ENCODE peak calls at places on chromosomes 13 and 19, in four cellular contexts. S, J, L and T are unnamed samples.

GRCh38 chr13:88005188-88005587 is 334.0 kb downstream of the SLITRK5 start:
- DNase-seq in S (peak; percentile 0), J (no peak), L (no peak), T (no peak)

GRCh38 chr19:28213476-28214082 is 999.4 kb downstream of the UQCRFS1 start:
- DNase-seq in S (peak; percentile 39), L (no peak), J (no peak), T (no peak)

GRCh38 chr13:106083620-106084350 is 451.7 kb downstream of the EFNB2 start:
- DNase-seq in S (peak; percentile 58), L (no peak), J (no peak), T (peak; percentile 25)

GRCh38 chr19:53824134-53824611 is at the start of gene NLRP12:
- DNase-seq in L (no peak), J (no peak), S (no peak), T (peak; percentile 44)

GRCh38 chr13:75329097-75329496 is 152.9 kb downstream of the TBC1D4 start:
- DNase-seq in S (no peak), J (no peak), L (no peak), T (no peak)

GRCh38 chr13:66689628-66690027 is 540.5 kb downstream of the PCDH9 start:
- DNase-seq in J (no peak), L (no peak), S (no peak), T (no peak)

GRCh38 chr13:34258646-34259386 is 440.9 kb downstream of the RFC3 start:
- DNase-seq in J (no peak), S (peak; percentile 25), L (no peak), T (no peak)

GRCh38 chr19:1668339-1669123 is 16.1 kb upstream of the TCF3 start:
- DNase-seq in S (no peak), L (no peak), J (no peak), T (no peak)

GRCh38 chr19:21317821-21318220 is 11.4 kb downstream of the ZNF708 start:
- DNase-seq in J (no peak), S (no peak), L (no peak), T (no peak)

GRCh38 chr19:48826606-48827020 is 9.7 kb downstream of the HSD17B14 start:
- DNase-seq in L (no peak), J (no peak), S (no peak), T (peak; percentile 81)

GRCh38 chr13:59587030-59587429 is 576.7 kb downstream of the DIAPH3 start:
- DNase-seq in S (no peak), L (no peak), J (no peak), T (no peak)

GRCh38 chr19:7200739-7201138 is 93.5 kb downstream of the INSR start:
- DNase-seq in S (no peak), L (no peak), J (no peak), T (no peak)

GRCh38 chr19:39237200-39238184 is 7.3 kb downstream of the IFNL3 start:
- DNase-seq in L (no peak), J (no peak), S (no peak), T (peak; percentile 92)

GRCh38 chr19:6528544-6529121 is 2.2 kb upstream of the TNFSF9 start:
- DNase-seq in L (no peak), S (peak; percentile 18), J (no peak), T (no peak)

GRCh38 chr13:29567411-29567810 is 28.1 kb downstream of the SLC7A1 start:
- DNase-seq in J (no peak), L (no peak), S (no peak), T (no peak)

GRCh38 chr19:49136771-49137171 is 17.4 kb downstream of the PPFIA3 start:
- DNase-seq in S (no peak), L (no peak), J (no peak), T (no peak)

GRCh38 chr19:1767464-1767933 is 14.2 kb downstream of the ONECUT3 start:
- DNase-seq in J (peak; percentile 61), S (peak; percentile 37), L (no peak), T (peak; percentile 33)

GRCh38 chr13:25668345-25668744 is 296.6 kb downstream of the ATP8A2 start:
- DNase-seq in J (no peak), L (no peak), S (no peak), T (no peak)

GRCh38 chr13:22837980-22838615 is 342.7 kb upstream of the SGCG start:
- DNase-seq in J (no peak), S (no peak), L (no peak), T (no peak)

GRCh38 chr19:20038358-20039202 is 725 bp downstream of the ZNF682 start:
- DNase-seq in J (no peak), L (no peak), S (peak; percentile 63), T (no peak)

GRCh38 chr13:41458187-41458938 is 1.0 kb downstream of the RGCC start:
- DNase-seq in S (peak; percentile 75), L (no peak), J (no peak), T (peak; percentile 22)

GRCh38 chr13:73341748-73342147 is 282.9 kb downstream of the KLF5 start:
- DNase-seq in J (no peak), L (no peak), S (peak; percentile 81), T (no peak)
- H3K27ac ChIP-seq in J (no peak overlapping the region), L (no peak overlapping the region), S (peak overlapping the region; percentile 49), T (no peak overlapping the region)

GRCh38 chr13:21225841-21226581 is 49.6 kb downstream of the MRPL57 start:
- DNase-seq in J (no peak), S (no peak), L (no peak), T (no peak)
- H3K27ac ChIP-seq in J (no peak overlapping the region), S (no peak overlapping the region), L (no peak overlapping the region), T (no peak overlapping the region)

GRCh38 chr19:51372021-51372648 is 319 bp downstream of the NKG7 start:
- DNase-seq in J (no peak), L (no peak), S (no peak), T (no peak)
- H3K27ac ChIP-seq in J (no peak overlapping the region), L (no peak overlapping the region), S (no peak overlapping the region), T (no peak overlapping the region)

DNA sequence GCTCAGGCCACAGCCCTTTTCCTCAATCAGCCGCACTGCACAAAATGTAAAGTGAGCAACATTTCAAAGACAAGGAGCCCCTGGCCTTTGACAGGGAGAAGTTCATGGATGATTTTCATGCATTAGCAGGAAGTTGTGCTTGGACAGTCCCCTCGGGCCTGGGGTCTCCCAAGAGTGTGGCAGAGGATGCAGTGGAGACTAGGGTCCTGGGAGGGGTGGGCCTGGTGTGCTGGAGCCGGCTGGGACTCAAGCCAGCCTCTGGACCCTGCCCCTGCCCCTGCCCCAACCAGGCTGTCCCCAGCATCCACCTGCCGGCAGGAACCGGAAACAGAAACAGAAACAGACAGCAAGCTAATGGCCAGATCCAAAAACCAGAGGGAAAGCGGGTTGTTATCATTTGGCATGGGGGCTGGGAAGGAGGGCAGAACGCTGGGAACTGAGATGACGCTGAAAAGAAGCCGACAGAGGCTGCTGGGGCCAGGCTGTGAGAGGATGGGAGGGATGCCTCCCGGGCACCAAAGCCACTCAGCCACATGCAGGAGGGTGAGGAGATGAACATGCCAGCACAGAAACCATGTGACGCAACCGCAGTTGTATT is 2.3 kb downstream of the GAS6 start:
- DNase-seq in L (no peak), J (no peak), S (no peak), T (peak; percentile 11)
- H3K27ac ChIP-seq in L (peak overlapping the region; percentile 52), J (no peak overlapping the region), S (no peak overlapping the region), T (peak overlapping the region; percentile 91)

GRCh38 chr13:97267418-97268059 is 45.4 kb downstream of the MBNL2 start:
- DNase-seq in L (no peak), S (no peak), J (no peak), T (no peak)
- H3K27ac ChIP-seq in L (no peak overlapping the region), S (no peak overlapping the region), J (no peak overlapping the region), T (no peak overlapping the region)